ENCODE peak calls at places on chromosomes 5 and 9, in seven cellular contexts. B, U, N, J, P, L and G are unnamed samples.

GRCh38 chr5:14305045-14305444 is 161.9 kb downstream of the TRIO start:
- DNase-seq in B (peak), U (no peak), N (no peak), J (no peak), P (no peak), L (peak), G (peak)

GRCh38 chr9:15349892-15350761 is 43.1 kb upstream of the TTC39B start:
- DNase-seq in B (no peak), U (no peak), N (no peak), J (no peak), P (no peak), L (no peak), G (peak)

GRCh38 chr9:125911861-125912260 is 164.7 kb downstream of the PBX3 start:
- DNase-seq in B (no peak), U (no peak), N (no peak), J (no peak), P (no peak), L (no peak), G (no peak)

GRCh38 chr5:42808888-42809611 is 2.6 kb downstream of the SELENOP start:
- DNase-seq in B (no peak), U (no peak), N (no peak), J (no peak), P (no peak), L (no peak), G (no peak)

GRCh38 chr9:27800159-27800558 is 226.9 kb upstream of the C9orf72 start:
- DNase-seq in B (no peak), U (no peak), N (no peak), J (no peak), P (no peak), L (no peak), G (no peak)

GRCh38 chr9:17789316-17789715 is 210.4 kb downstream of the SH3GL2 start:
- DNase-seq in B (no peak), U (no peak), N (no peak), J (no peak), P (no peak), L (no peak), G (no peak)

GRCh38 chr5:172641359-172642045 is 439 bp downstream of the NEURL1B start:
- DNase-seq in B (peak), U (no peak), N (no peak), J (no peak), P (peak), L (no peak), G (no peak)

GRCh38 chr5:126462239-126463014 is 39.2 kb downstream of the GRAMD2B start:
- DNase-seq in B (no peak), U (no peak), N (no peak), J (no peak), P (peak), L (no peak), G (no peak)

GRCh38 chr9:34096751-34097150 is 29.7 kb downstream of the DCAF12 start:
- DNase-seq in B (no peak), U (no peak), N (no peak), J (no peak), P (no peak), L (no peak), G (no peak)

GRCh38 chr5:138489705-138490104 is 24.4 kb downstream of the EGR1 start:
- DNase-seq in B (peak), U (no peak), N (no peak), J (no peak), P (peak), L (no peak), G (no peak)

GRCh38 chr5:140546851-140547507 is 483 bp upstream of the EIF4EBP3 start:
- DNase-seq in B (no peak), U (peak), N (no peak), J (no peak), P (no peak), L (no peak), G (no peak)
- H3K4me3 ChIP-seq in B (no peak), U (no peak), N (no peak), J (peak), P (peak), L (no peak), G (no peak)

DNA sequence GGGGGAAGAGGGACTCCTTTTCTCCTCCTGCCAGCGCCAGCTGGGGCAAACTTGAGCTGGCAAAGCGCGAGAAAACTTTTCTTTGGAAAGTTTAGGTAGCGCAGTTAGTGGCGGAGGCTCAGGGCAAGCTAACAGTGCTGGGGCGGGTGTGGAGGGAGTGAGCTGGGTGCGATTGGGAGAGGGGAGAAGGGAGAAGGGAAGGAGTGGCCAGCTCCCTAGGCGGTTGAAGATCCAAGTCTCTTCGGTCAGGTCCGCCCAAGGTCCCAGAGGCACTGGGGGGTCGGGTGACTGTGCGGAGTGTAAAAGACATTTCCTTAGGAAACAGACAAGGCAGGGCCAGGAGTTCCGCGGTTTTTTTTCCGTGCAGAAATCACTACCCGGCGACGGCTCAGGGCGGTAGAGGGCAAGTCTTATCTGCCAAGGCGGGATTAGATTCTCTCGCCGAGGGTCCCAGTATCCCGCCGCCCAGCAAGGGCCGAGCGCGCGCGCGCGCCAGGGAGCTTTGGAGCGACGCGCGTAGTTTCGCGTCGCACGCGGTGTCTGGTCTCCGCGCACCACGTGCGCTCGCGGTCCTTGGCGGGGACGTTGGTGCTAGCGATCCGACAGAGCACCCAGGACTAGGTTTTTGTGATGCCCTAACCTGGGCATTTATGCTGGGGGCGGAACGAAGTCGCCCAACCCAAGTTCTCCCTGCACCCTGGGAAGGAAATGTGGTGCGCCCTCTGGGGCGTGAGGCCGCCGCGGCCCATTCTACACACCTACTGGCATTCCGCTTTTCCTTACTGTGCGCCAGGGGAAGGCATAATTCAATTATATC is 33.7 kb upstream of the NFIB start:
- DNase-seq in B (peak), U (peak), N (no peak), J (peak), P (peak), L (no peak), G (no peak)
- H3K4me3 ChIP-seq in B (peak), U (peak), N (no peak), J (peak), P (peak), L (peak), G (peak)

DNA sequence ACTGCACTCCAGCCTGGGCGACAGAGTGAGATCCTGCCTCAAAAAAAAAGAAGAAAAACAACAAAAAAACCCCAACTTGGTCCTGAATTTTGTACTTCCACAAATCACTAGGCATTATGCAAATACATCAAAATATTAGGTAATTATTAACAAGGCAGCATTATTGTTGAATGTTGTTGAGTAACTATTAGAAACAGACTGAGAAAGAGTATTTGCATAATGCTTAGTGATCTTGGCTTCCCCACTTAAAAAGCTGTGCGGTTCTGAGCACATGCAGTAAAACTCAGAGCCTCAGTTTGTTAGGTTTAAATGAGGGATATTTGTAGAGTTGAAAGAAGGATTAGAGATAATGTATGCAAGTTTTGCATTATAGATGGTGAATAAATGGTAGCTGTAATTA is 64.3 kb downstream of the SCAMP1 start:
- DNase-seq in B (no peak), U (no peak), N (no peak), J (no peak), P (no peak), L (no peak), G (no peak)
- H3K4me3 ChIP-seq in B (no peak), U (no peak), N (no peak), J (no peak), P (no peak), L (no peak), G (no peak)

GRCh38 chr5:27316283-27316675 is 277.9 kb upstream of the CDH9 start:
- DNase-seq in B (no peak), U (no peak), N (no peak), J (no peak), P (no peak), L (no peak), G (no peak)

GRCh38 chr5:27313549-27313948 is 275.2 kb upstream of the CDH9 start:
- DNase-seq in B (no peak), U (no peak), N (no peak), J (no peak), P (no peak), L (no peak), G (no peak)

GRCh38 chr5:27312291-27312690 is 273.9 kb upstream of the CDH9 start:
- DNase-seq in B (no peak), U (no peak), N (no peak), J (no peak), P (no peak), L (no peak), G (no peak)

GRCh38 chr5:27318701-27319100 is 280.3 kb upstream of the CDH9 start:
- DNase-seq in B (no peak), U (no peak), N (no peak), J (no peak), P (no peak), L (no peak), G (no peak)

DNA sequence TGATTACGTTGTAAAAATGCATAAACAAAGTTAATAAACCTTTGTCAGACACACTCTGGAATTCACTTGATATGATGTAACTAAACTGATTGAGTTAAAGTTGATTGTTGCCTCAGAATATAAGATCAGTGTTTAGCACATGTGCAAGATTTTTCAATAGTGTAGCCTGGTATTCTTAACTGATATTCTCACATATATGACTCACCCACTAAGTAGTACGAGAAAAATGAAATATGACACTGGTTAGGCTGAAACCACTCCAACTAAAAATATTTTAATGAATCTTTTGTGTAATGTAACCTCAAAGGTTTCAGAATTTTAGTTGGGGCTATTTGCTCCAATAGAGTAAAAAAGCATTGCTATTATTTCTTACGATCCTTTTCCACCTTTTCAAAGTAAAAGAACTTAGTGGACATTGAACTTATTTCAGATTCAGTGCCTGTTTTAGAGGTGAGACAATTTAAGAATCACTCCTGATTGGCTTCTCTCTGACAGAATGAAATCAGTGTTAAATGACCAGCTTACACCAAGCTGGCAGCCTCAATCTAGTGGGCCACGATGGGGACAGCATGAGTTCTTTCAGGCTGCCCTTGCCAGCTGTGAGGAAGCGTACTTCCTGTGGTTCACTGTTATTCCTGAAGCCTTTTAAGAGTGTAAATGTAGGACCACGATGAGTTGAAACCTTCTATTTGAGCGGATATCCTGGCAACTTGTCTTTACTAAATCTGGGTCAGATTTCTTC is 277.3 kb upstream of the CDH9 start:
- DNase-seq in B (no peak), U (no peak), N (no peak), J (no peak), P (no peak), L (no peak), G (peak)
- H3K4me3 ChIP-seq in B (no peak), U (no peak), N (no peak), J (no peak), P (no peak), L (no peak), G (no peak)

DNA sequence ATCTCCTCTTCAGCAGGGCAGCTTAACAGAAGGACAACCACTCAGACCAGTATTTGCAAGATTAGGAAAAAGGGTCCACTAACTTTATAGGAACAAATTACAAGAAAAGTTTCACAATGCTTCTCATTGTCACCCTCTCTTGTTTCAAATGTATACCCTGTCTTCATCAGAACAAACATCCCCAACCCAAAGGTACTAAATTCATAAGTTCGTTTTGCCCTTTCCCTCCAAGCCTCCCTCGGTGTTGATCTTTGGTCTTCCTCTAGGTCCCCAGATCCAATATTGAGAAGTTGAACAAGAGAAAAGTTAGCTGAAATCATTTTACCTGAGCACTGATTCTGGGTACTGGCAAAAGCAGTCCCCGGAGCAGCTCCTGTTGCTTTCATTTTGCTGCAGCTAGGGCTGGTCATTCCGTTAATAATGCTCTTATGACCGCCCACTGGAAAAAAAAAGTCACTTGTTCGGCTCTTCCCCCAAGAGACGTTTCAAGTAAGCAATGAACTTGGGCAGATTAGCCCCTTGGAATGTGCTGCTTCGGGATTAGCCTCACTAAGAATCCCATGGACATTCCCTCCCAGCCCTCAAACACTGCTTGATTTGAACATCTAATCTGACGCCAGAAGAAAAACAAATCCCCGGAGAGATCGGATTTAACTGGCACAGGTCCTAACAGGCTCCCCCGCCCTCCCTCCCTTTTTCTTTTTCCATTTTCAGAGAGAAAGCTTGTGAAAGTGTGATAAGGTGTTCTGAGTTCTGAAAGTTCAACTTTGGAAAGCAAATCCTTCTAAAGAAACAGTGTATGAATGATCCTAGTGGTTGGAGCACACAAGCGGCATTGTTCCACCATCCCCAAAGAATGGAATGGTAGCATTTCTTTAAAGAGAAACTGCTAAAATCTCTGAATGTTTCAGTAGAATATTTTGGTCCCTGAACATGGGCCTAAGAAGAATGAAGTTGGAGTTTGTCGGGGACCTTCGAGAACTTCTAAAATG is 252.5 kb downstream of the TRPM3 start:
- DNase-seq in B (peak), U (peak), N (no peak), J (no peak), P (peak), L (no peak), G (no peak)
- H3K4me3 ChIP-seq in B (peak), U (peak), N (no peak), J (peak), P (peak), L (no peak), G (no peak)

GRCh38 chr9:129335456-129336129 is 157.5 kb upstream of the IER5L start:
- DNase-seq in B (peak), U (no peak), N (no peak), J (no peak), P (no peak), L (no peak), G (no peak)

GRCh38 chr9:129333613-129333960 is 155.5 kb upstream of the IER5L start:
- DNase-seq in B (no peak), U (no peak), N (peak), J (no peak), P (no peak), L (no peak), G (peak)

GRCh38 chr9:129332581-129332980 is 154.5 kb upstream of the IER5L start:
- DNase-seq in B (no peak), U (no peak), N (no peak), J (no peak), P (no peak), L (no peak), G (no peak)

GRCh38 chr9:129334744-129335080 is 156.7 kb upstream of the IER5L start:
- DNase-seq in B (no peak), U (no peak), N (no peak), J (no peak), P (no peak), L (no peak), G (no peak)

DNA sequence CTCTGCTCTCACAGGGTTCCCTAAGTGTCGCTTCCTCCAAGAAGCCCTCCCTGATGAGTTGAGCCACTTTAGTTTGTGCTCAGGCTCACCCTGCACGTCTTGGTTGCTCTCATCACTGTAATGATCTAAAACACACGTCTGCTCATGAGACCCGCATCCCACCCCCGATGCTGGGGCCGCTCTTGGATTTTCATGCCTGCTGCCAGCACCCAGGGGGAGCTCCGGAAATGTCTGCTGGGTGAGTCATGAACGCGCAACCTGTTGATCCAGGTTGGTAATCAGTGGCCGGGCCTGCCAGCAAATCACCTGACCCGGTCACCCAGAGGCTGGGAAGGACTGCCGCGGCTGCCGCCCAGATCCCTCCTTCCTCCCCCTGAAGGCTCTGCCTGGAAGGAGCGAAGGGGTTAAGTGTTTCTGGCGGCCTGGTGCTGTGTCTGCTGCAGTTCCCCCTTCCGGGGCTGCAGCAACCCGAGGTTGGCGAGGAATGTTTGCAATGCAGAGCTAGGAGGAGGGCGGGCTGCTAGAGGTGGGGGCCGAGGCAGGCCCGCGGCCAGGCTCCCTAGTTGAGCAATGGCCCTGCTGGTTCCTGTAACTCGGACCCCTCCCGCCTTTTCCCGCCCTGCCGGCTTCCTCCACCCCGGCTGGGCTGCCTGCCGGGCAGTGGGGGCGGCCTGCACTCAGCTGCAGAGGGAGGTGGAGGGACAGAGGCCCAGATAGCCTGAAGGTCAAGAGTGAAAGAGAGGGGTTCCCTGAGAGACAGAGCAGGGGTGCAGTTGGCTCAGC is 156.1 kb upstream of the IER5L start:
- DNase-seq in B (peak), U (peak), N (peak), J (peak), P (peak), L (peak), G (peak)
- H3K4me3 ChIP-seq in B (no peak), U (no peak), N (peak), J (peak), P (no peak), L (no peak), G (peak)

DNA sequence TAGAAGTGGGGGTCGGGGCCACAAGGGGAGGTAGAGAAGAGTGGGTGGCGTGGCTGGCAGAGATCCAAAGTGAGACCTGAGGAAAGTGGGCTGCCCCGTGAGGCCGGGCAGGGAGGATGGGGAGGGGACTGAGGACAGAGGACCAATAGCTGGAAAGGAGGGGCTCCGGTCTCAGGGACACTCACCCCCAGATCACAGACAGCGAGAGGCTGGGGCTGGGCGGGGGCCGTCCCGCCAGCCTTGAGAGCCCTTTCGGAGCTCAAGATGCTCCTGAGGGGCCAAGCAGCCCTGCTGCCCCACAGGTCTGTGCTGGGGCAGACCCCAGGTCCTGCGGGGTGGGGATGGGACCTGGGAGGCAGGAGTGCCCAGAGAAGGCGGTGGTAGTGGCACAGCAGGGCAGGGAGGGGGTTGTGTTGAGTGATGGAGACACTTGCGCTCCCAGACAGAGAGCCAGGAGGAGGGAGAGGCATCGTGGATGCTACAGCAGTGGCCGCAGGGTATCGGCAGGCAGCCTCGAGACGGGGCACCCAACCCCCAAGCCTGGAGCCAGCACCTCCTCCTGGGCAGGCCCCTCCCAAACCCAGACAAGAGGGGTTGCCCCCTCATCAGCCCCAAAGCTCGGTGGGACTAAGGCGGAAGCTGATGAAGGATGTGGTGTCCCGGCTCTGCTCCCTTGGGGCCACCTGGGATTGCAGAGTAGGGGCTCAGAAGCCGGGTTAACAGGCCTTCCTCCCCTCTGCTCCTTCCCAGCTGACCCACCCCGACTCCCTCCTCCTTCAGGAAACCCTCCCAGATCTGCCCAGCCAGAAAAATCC is 3.3 kb downstream of the SARDH start:
- DNase-seq in B (no peak), U (no peak), N (no peak), J (no peak), P (no peak), L (no peak), G (no peak)
- H3K4me3 ChIP-seq in B (no peak), U (no peak), N (no peak), J (no peak), P (no peak), L (no peak), G (no peak)